ENCODE peak calls at places on chromosome 4, in seven cellular contexts. H, F, W, B, T, M and D are unnamed samples.

GRCh38 chr4:1592179-1593037 is 91.7 kb downstream of the FAM53A start:
- DNase-seq in F (no peak), H (no peak), T (no peak), M (no peak), W (no peak), B (no peak), D (no peak)

GRCh38 chr4:48254381-48255072 is 15.1 kb downstream of the TEC start:
- DNase-seq in B (no peak), W (no peak), F (no peak), M (peak), H (no peak), T (no peak), D (peak)

GRCh38 chr4:111399523-111400135 is 745.6 kb upstream of the FAM241A start:
- DNase-seq in H (no peak), M (peak), B (no peak), T (no peak), W (no peak), F (no peak), D (peak)

GRCh38 chr4:155602351-155603140 is 64.1 kb upstream of the GUCY1A1 start:
- DNase-seq in M (no peak), W (no peak), T (no peak), H (no peak), B (no peak), F (no peak), D (no peak)

GRCh38 chr4:47106561-47106960 is 75.2 kb downstream of the GABRB1 start:
- DNase-seq in H (no peak), B (no peak), M (no peak), W (no peak), T (no peak), F (no peak), D (peak)

GRCh38 chr4:38449506-38450174 is 214.4 kb upstream of the KLF3 start:
- DNase-seq in F (peak), B (no peak), H (peak), W (no peak), T (no peak), M (no peak), D (peak)

GRCh38 chr4:145170209-145170608 is 10.2 kb downstream of the OTUD4 start:
- DNase-seq in T (no peak), H (no peak), W (no peak), B (no peak), F (no peak), M (no peak), D (peak)

GRCh38 chr4:187309456-187309855 is 585.8 kb upstream of the FAT1 start:
- DNase-seq in W (no peak), H (no peak), F (no peak), B (no peak), T (peak), M (no peak), D (peak)

GRCh38 chr4:3445829-3446545 is 4.2 kb downstream of the HGFAC start:
- DNase-seq in W (no peak), H (no peak), F (no peak), T (no peak), M (no peak), B (no peak), D (no peak)

GRCh38 chr4:177255359-177255758 is 54.3 kb upstream of the NEIL3 start:
- DNase-seq in F (no peak), W (no peak), B (no peak), H (peak), T (no peak), M (no peak), D (no peak)

GRCh38 chr4:112861378-112862317 is 187.8 kb upstream of the ANK2 start:
- DNase-seq in F (no peak), W (peak), B (no peak), H (no peak), M (no peak), T (no peak), D (no peak)

GRCh38 chr4:116573540-116573939 is 511.8 kb downstream of the TRAM1L1 start:
- DNase-seq in T (no peak), H (no peak), W (no peak), F (no peak), B (no peak), M (no peak), D (no peak)

GRCh38 chr4:155079866-155080265 is 128.6 kb upstream of the NPY2R start:
- DNase-seq in T (peak), M (no peak), H (no peak), B (no peak), W (no peak), F (no peak), D (peak)

GRCh38 chr4:104490096-104490769 is 4.5 kb downstream of the CXXC4 start:
- DNase-seq in T (no peak), H (peak), B (no peak), W (peak), M (no peak), F (no peak), D (peak)

GRCh38 chr4:53044651-53044960 is 182.5 kb downstream of the RASL11B start:
- DNase-seq in T (no peak), M (no peak), W (no peak), H (no peak), F (no peak), B (no peak), D (no peak)

GRCh38 chr4:151532001-151532708 is 123.2 kb downstream of the FHIP1A start:
- DNase-seq in H (no peak), F (no peak), W (no peak), T (no peak), M (no peak), B (no peak), D (no peak)

GRCh38 chr4:141646969-141647368 is 10.6 kb downstream of the IL15 start:
- DNase-seq in H (no peak), B (no peak), F (no peak), M (no peak), W (no peak), T (no peak), D (peak)

GRCh38 chr4:3687538-3687937 is 78.6 kb upstream of the ADRA2C start:
- DNase-seq in M (no peak), B (no peak), W (no peak), H (no peak), T (no peak), F (no peak), D (no peak)

GRCh38 chr4:89836897-89837384 is at the start of gene SNCA:
- DNase-seq in F (no peak), W (peak), M (peak), H (peak), T (no peak), B (peak), D (peak)

DNA sequence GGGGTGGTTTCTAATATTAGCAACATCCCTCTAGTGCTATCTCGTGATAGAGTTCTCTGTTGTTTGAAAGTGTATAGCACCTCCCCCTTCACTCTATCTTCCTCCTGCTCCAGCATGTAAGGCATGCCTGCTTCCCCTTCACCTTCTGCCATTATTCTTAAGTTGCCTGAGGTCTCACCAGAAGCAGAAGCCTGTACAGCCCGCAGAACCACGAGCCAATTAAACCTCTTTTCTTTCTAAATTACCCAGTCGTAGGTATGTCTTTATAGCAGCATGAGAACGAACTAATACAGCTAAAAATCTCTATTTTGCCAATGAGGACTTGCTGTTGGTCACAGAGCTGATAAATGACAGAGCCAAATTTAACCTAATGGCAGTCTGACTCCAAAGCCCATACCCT is 247.2 kb downstream of the HNRNPD start:
- DNase-seq in H (no peak), M (no peak), B (no peak), F (no peak), W (no peak), T (no peak), D (no peak)
- TF ChIP-seq CTCF in H (no peak), M (no peak), B (no peak), F (no peak), W (no peak), T (no peak), D (no peak)

GRCh38 chr4:72394264-72394663 is 174.8 kb downstream of the ADAMTS3 start:
- DNase-seq in M (peak), W (peak), F (no peak), T (no peak), B (no peak), H (no peak), D (no peak)
- H3K27ac ChIP-seq in M (no peak), W (no peak), F (no peak), T (no peak), B (no peak), H (no peak), D (no peak)

DNA sequence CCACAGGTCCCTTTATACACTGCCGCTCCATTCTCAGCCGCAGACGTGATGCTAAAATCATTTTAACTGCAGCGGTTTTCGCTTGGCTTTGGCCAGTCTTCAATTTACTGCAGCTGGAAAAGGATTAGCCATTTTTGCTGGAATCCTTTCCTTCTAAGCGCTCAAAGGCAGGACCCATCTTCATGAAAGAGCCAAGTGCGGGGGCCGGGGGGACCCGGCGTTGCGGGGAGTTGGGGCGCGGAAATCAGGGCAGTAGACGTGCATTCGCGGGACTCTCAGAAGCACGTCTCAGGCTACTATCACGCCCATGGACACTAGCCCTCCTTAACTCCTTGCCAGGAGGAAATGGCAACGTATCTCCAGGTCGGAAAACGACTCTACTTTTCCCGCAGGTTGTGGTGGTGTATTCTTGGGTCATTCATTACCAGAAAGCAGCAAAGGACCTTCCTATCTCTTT is 1.7 kb upstream of the PCDH10 start:
- DNase-seq in B (peak), W (peak), M (peak), H (peak), T (peak), F (no peak), D (no peak)
- TF ChIP-seq EZH2 in B (no peak), W (peak), M (no peak), H (no peak), T (no peak), F (no peak), D (no peak)

DNA sequence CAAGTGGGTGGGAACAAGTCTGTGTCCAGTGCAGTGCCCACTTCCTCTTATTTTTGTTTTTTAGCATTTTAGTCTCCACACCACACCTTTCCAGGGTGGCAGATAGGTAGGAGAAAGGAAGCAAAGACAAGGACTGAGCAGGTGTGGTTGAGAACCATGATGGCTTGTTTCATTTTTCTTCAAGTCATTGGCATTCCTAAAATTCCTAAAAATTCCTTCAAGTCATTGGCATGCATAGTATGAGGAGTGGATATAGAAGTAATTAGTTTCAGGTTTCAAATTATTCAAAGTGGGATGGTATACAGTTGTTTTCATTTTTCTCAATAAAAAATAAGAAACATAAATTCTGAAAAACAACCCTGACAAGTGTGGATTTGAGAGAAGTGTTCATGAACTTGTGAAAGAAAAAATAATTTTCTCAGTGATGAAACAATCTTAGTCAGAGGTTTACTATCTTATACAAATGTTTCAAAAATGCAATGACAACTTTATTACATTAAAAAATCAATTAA is 22.3 kb upstream of the HERC3 start:
- DNase-seq in W (no peak), H (peak), M (no peak), T (no peak), B (no peak), F (no peak), D (peak)
- TF ChIP-seq CTCF in W (no peak), H (no peak), M (no peak), T (no peak), B (no peak), F (no peak), D (no peak)

DNA sequence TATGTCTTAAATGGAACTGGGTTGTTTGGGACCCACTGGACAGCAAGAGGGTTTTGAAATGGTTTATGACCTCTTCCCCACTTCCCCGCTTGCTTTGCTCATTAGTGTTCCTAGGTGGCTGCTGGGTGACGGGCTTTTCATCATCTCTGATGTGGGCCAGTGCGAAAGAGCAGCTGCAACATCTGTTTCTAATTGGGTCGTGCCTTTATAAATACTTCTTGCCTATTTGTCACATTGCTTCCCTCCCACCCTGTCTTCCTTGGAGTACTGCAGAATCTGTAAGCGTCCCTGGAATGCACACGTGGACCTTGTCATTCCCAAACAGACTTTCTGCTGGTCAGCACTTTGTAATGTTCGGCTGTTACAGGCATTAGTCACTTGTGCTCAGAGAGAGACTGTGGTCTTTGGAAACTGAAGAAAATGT is 35.2 kb downstream of the SEPTIN11 start:
- DNase-seq in M (peak), H (no peak), F (peak), W (peak), B (peak), T (peak), D (peak)
- H3K27ac ChIP-seq in M (peak), H (no peak), F (no peak), W (no peak), B (peak), T (no peak), D (peak)

GRCh38 chr4:170022211-170022610 is 4.0 kb downstream of the MFAP3L start:
- DNase-seq in T (no peak), W (no peak), B (no peak), M (no peak), F (no peak), H (no peak), D (no peak)
- TF ChIP-seq EZH2 in T (no peak), W (no peak), B (no peak), M (no peak), F (no peak), H (no peak), D (no peak)